ENCODE peak calls at places on chromosomes 5 and 9, in ten cellular contexts. F is aorta, H is IMR-90, Q is posterior cingulate gyrus, O is brain microvascular endothelial cell, A is NCI-H524, I is colonic mucosa, V is GM19239, N is ELR, D is AG08395. R is an unnamed sample.

GRCh38 chr9:71936066-71936465 is 24.6 kb downstream of the C9orf85 start:
- DNase-seq in F (no peak), I (no peak), Q (no peak), V (no peak), H (peak), O (no peak), A (no peak), N (no peak), D (no peak), R (no peak)

GRCh38 chr5:14851067-14851422 is 20.5 kb downstream of the ANKH start:
- DNase-seq in I (no peak), F (no peak), D (no peak), H (no peak), O (no peak), Q (no peak), A (no peak), N (no peak), V (no peak), R (no peak)

GRCh38 chr5:34991486-34992238 is 56.1 kb downstream of the AGXT2 start:
- DNase-seq in I (no peak), V (no peak), Q (no peak), D (no peak), F (no peak), A (no peak), N (peak), H (peak), O (peak), R (no peak)

GRCh38 chr9:15513335-15513734 is 2.6 kb upstream of the PSIP1 start:
- DNase-seq in O (no peak), F (no peak), A (peak), Q (no peak), H (no peak), I (no peak), V (no peak), D (no peak), N (peak), R (no peak)

GRCh38 chr9:131584858-131585257 is 39.5 kb downstream of the PRRT1B start:
- DNase-seq in I (no peak), Q (no peak), D (no peak), V (no peak), A (no peak), H (no peak), O (no peak), F (no peak), N (no peak), R (no peak)

GRCh38 chr9:135464181-135464580 is 15.4 kb upstream of the PPP1R26 start:
- DNase-seq in D (no peak), N (no peak), O (no peak), I (no peak), F (no peak), Q (no peak), H (no peak), V (no peak), A (no peak), R (no peak)

GRCh38 chr9:131330814-131331600 is 41.5 kb downstream of the PLPP7 start:
- DNase-seq in D (no peak), Q (no peak), H (no peak), N (no peak), I (no peak), O (no peak), V (no peak), F (peak), A (peak), R (no peak)

GRCh38 chr9:71524996-71525580 is 243.2 kb downstream of the CEMIP2 start:
- DNase-seq in F (no peak), O (no peak), A (no peak), D (no peak), Q (no peak), N (no peak), H (no peak), I (no peak), V (no peak), R (no peak)

GRCh38 chr5:13976867-13977479 is 32.5 kb upstream of the DNAH5 start:
- DNase-seq in F (no peak), H (peak), N (peak), I (no peak), A (peak), Q (no peak), D (peak), O (peak), V (no peak), R (peak)

GRCh38 chr9:94029932-94030317 is 54.3 kb upstream of the PTPDC1 start:
- DNase-seq in O (no peak), H (no peak), N (no peak), Q (no peak), I (no peak), V (no peak), A (no peak), D (no peak), F (no peak), R (no peak)

GRCh38 chr5:133497608-133498348 is 114.6 kb downstream of the FSTL4 start:
- DNase-seq in D (no peak), N (no peak), I (no peak), A (no peak), F (no peak), H (no peak), Q (no peak), O (no peak), V (no peak), R (no peak)

GRCh38 chr9:130847306-130848217 is 12.5 kb downstream of the ABL1 start:
- DNase-seq in Q (no peak), V (no peak), I (peak), H (peak), F (peak), N (peak), O (peak), A (no peak), D (peak), R (peak)

GRCh38 chr9:101639301-101639700 is 44.5 kb upstream of the PPP3R2 start:
- DNase-seq in I (no peak), D (no peak), F (no peak), N (no peak), Q (no peak), A (no peak), O (no peak), V (no peak), H (no peak), R (no peak)

GRCh38 chr5:66324357-66324756 is 180.3 kb downstream of the SREK1 start:
- DNase-seq in D (no peak), V (no peak), O (no peak), F (no peak), Q (no peak), N (no peak), I (no peak), H (no peak), A (peak), R (no peak)

GRCh38 chr5:141617682-141618029 is 1.1 kb downstream of the DIAPH1 start:
- DNase-seq in Q (no peak), A (no peak), I (peak), F (no peak), N (no peak), H (no peak), O (no peak), D (no peak), V (no peak), R (peak)

GRCh38 chr9:100309992-100310391 is 42.8 kb downstream of the TEX10 start:
- DNase-seq in I (no peak), V (no peak), O (peak), Q (no peak), N (no peak), A (no peak), H (no peak), D (peak), F (no peak), R (no peak)

GRCh38 chr5:140796718-140797095 is 2.1 kb downstream of the PCDHA2 start:
- DNase-seq in A (no peak), H (no peak), V (no peak), Q (no peak), N (no peak), F (peak), D (no peak), O (no peak), I (no peak), R (no peak)

GRCh38 chr9:133203506-133204075 is 5.5 kb downstream of the OBP2B start:
- DNase-seq in O (no peak), A (no peak), F (peak), D (no peak), I (no peak), V (no peak), N (no peak), H (no peak), Q (no peak), R (no peak)

GRCh38 chr5:140794594-140795258 is at the start of gene PCDHA2:
- DNase-seq in O (no peak), N (peak), Q (no peak), A (no peak), D (no peak), V (no peak), I (no peak), H (no peak), F (no peak), R (no peak)

GRCh38 chr9:111516061-111516465 is 8.9 kb upstream of the ZNF483 start:
- DNase-seq in Q (no peak), I (no peak), D (no peak), N (peak), A (no peak), V (no peak), F (no peak), H (peak), O (peak), R (peak)

GRCh38 chr5:115461093-115461492 is 83.5 kb downstream of the FEM1C start:
- DNase-seq in I (no peak), F (no peak), V (no peak), N (peak), Q (no peak), O (no peak), A (no peak), H (no peak), D (no peak), R (peak)

GRCh38 chr9:89448821-89449220 is 49.1 kb downstream of the SEMA4D start:
- DNase-seq in Q (no peak), I (no peak), O (no peak), A (no peak), F (peak), H (no peak), N (no peak), V (no peak), D (no peak), R (no peak)

GRCh38 chr9:23587433-23587832 is 238.6 kb downstream of the ELAVL2 start:
- DNase-seq in N (no peak), I (no peak), O (no peak), Q (peak), A (no peak), F (no peak), V (no peak), H (no peak), D (peak), R (no peak)